ENCODE peak calls at places on chromosomes 6 and 20, in four cellular contexts. Y, E, Q and C are unnamed samples.

GRCh38 chr20:20079102-20079784 is 26.9 kb downstream of the CFAP61 start:
- DNase-seq in Y (no peak), E (no peak), Q (no peak), C (no peak)

GRCh38 chr6:127195833-127196232 is 70.8 kb upstream of the RNF146 start:
- DNase-seq in Y (no peak), E (no peak), Q (no peak), C (no peak)

GRCh38 chr6:170227521-170227983 is 63.3 kb downstream of the DLL1 start:
- DNase-seq in Y (no peak), E (peak; percentile 71), Q (no peak), C (no peak)

GRCh38 chr6:73521351-73522254 is 771 bp upstream of the EEF1A1 start:
- DNase-seq in Y (no peak), E (peak; percentile 91), Q (peak; percentile 90), C (no peak)

GRCh38 chr6:75524322-75524972 is 30.8 kb upstream of the FILIP1 start:
- DNase-seq in Y (peak; percentile 48), E (no peak), Q (no peak), C (no peak)

GRCh38 chr6:39688494-39688893 is 36.7 kb downstream of the KIF6 start:
- DNase-seq in Y (no peak), E (no peak), Q (no peak), C (no peak)

GRCh38 chr6:75402296-75402695 is 91.3 kb downstream of the FILIP1 start:
- DNase-seq in Y (no peak), E (no peak), Q (no peak), C (no peak)

GRCh38 chr6:129893513-129894098 is 32.5 kb upstream of the TMEM244 start:
- DNase-seq in Y (no peak), E (no peak), Q (no peak), C (no peak)

GRCh38 chr6:29005183-29005885 is at the start of gene ZNF311:
- DNase-seq in Y (no peak), E (no peak), Q (no peak), C (no peak)

GRCh38 chr6:126618639-126619331 is 278.9 kb downstream of the CENPW start:
- DNase-seq in Y (no peak), E (no peak), Q (no peak), C (no peak)

GRCh38 chr20:9518776-9519175 is 4.4 kb downstream of the LAMP5 start:
- DNase-seq in Y (no peak), E (no peak), Q (no peak), C (no peak)

GRCh38 chr20:9515761-9516657 is 1.6 kb downstream of the LAMP5 start:
- DNase-seq in Y (no peak), E (peak; percentile 67), Q (peak; percentile 78), C (peak; percentile 13)

GRCh38 chr20:9516658-9516987 is 2.2 kb downstream of the LAMP5 start:
- DNase-seq in Y (no peak), E (no peak), Q (no peak), C (no peak)

GRCh38 chr20:9517297-9518134 is 3.1 kb downstream of the LAMP5 start:
- DNase-seq in Y (no peak), E (no peak), Q (no peak), C (no peak)

DNA sequence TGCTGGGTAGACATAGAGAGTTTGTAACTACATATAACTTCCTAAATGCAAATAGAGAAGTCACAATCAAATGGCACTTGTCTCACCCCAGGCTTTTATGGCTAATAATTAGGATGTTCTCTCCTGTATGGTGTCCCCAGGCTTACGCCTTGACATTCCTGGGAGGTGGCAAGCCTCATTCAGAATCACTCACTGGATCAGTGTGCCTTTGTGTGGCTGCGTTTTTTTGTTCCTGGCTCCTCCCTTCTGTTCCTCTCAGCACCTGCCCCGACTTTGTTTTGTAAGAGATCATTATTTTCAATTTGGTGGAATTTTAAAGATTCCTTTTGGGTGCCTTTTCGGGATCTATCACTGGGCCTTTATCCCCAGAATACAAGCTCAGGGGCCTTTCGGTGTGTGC is 5.7 kb downstream of the LAMP5 start:
- DNase-seq in Y (no peak), E (no peak), Q (no peak), C (no peak)
- H3K27me3 ChIP-seq in Y (peaks cover 9% of the 10 kb centered on the region), E (peaks cover 18% of the 10 kb centered on the region), Q (peaks cover 30% of the 10 kb centered on the region), C (no peaks in the 10 kb centered on the region)

DNA sequence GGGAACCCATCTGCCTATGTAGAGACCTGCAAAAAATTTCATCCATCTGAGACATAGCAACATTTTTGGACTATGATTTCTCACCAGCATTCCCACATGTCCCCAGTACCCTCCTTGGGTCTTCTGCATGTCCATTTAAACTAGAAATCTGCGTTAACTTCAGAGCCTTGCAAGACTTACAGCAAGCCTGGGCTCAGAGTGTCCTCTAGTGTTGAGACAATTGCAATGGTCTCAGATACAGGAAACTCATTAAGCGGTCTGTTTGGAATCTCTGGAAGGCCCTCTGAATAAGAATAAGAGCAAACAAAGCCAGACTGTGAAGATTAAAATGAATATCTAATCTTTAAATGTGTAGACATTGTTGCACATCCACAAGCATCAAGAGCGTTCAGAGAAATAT is 20.5 kb upstream of the PI3 start:
- DNase-seq in Y (no peak), E (no peak), Q (no peak), C (no peak)
- TF ChIP-seq CTCF in Y (peak; percentile 19), E (no peak), Q (no peak), C (no peak)

GRCh38 chr20:62980380-62980960 is 26.3 kb downstream of the BHLHE23 start:
- DNase-seq in Y (no peak), E (no peak), Q (no peak), C (no peak)

GRCh38 chr20:62979876-62980373 is 26.8 kb downstream of the BHLHE23 start:
- DNase-seq in Y (no peak), E (no peak), Q (no peak), C (no peak)

GRCh38 chr20:62977613-62978558 is 25.4 kb downstream of the SLC17A9 start:
- DNase-seq in Y (no peak), E (no peak), Q (no peak), C (peak; percentile 86)

GRCh38 chr20:62979310-62979709 is 26.8 kb downstream of the SLC17A9 start:
- DNase-seq in Y (no peak), E (no peak), Q (no peak), C (no peak)

GRCh38 chr20:62978559-62978938 is 26.0 kb downstream of the SLC17A9 start:
- DNase-seq in Y (no peak), E (no peak), Q (no peak), C (no peak)
- H3K27me3 ChIP-seq in Y (no peaks in the 10 kb centered on the region), E (peaks cover 50% of the 10 kb centered on the region), Q (peaks cover 39% of the 10 kb centered on the region), C (peaks cover 2% of the 10 kb centered on the region)

DNA sequence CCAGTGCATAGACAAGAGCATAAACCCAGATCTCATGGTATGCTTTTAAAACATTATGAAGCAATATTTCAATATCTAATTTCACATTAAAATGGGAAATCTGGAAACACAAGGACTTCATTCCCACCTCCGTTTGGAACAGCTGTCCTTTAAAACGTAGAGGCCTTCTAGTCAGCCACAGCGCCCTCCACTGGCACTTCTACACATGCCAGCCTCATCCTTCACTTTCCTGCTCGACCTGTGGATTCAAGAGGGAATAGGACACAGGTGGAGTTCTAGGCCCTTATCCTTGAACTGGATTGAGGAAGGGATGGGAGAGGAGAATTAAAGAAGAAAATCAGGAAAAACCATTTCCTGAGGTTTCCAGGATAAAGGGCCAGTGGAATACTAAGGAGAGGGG is 85.6 kb downstream of the LYRM4 start:
- DNase-seq in Y (no peak), E (no peak), Q (no peak), C (no peak)
- TF ChIP-seq CTCF in Y (peak; percentile 65), E (no peak), Q (no peak), C (peak; percentile 81)

GRCh38 chr20:61927193-61927825 is 138.4 kb downstream of the TAF4 start:
- DNase-seq in Y (no peak), E (peak; percentile 68), Q (no peak), C (no peak)
- H3K27me3 ChIP-seq in Y (no peaks in the 10 kb centered on the region), E (no peaks in the 10 kb centered on the region), Q (no peaks in the 10 kb centered on the region), C (no peaks in the 10 kb centered on the region)

GRCh38 chr6:45226081-45226480 is 102.0 kb upstream of the RUNX2 start:
- DNase-seq in Y (no peak), E (no peak), Q (no peak), C (no peak)
- TF ChIP-seq CTCF in Y (peak; percentile 34), E (no peak), Q (no peak), C (peak; percentile 16)

DNA sequence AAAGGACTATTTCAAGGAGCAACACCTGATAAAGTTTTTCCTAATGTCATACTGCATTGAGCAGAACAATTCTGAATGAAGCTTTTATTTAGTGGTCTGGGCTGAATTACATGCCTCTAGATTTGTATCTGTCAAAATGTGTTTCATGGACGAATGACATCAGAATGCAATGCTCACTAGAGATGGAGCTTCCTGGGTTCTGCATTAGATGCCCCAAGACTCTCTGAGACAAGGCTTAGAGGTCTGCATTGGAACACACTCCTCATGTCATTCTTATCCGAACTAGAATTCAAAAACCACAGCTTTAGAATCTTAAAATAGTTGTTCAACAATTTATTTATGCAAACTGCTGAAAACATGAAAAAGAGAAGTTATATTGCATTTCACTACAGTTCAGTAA is 62.0 kb downstream of the SYNE1 start:
- DNase-seq in Y (no peak), E (no peak), Q (no peak), C (no peak)
- H3K27me3 ChIP-seq in Y (no peaks in the 10 kb centered on the region), E (no peaks in the 10 kb centered on the region), Q (peaks cover 2% of the 10 kb centered on the region), C (no peaks in the 10 kb centered on the region)

GRCh38 chr6:97114645-97115044 is 168.4 kb downstream of the MMS22L start:
- DNase-seq in Y (no peak), E (no peak), Q (no peak), C (no peak)
- TF ChIP-seq CTCF in Y (no peak), E (no peak), Q (no peak), C (no peak)

GRCh38 chr6:27290065-27290849 is 21.8 kb downstream of the POM121L2 start:
- DNase-seq in Y (peak; percentile 97), E (no peak), Q (no peak), C (no peak)

GRCh38 chr6:27293436-27294152 is 18.5 kb downstream of the POM121L2 start:
- DNase-seq in Y (peak; percentile 89), E (no peak), Q (no peak), C (no peak)

GRCh38 chr6:27288136-27289044 is 23.7 kb downstream of the POM121L2 start:
- DNase-seq in Y (no peak), E (no peak), Q (no peak), C (no peak)

GRCh38 chr6:27287751-27288135 is 24.3 kb downstream of the POM121L2 start:
- DNase-seq in Y (no peak), E (no peak), Q (no peak), C (no peak)

DNA sequence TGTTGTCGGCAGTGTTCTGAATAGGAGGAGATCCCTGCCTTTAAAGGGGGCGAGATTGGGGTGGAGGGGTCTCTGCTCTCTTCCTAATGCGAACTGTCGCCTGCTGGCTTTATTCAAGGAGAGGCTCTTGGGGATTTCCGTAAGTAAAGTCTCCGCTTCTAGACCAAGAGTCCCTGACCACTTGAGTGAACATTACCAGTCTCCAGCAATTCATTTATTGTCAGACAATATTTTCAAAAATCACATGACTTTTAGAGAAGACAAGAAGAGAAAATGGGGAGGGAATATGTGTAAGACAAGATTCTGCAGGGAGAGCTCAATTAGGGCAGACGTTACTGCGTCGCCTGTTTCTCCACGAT is 21.2 kb downstream of the POM121L2 start:
- DNase-seq in Y (no peak), E (no peak), Q (no peak), C (no peak)
- H3K27me3 ChIP-seq in Y (no peaks in the 10 kb centered on the region), E (peaks cover 95% of the 10 kb centered on the region), Q (peaks cover 5% of the 10 kb centered on the region), C (no peaks in the 10 kb centered on the region)

GRCh38 chr6:150600302-150601017 is 775 bp downstream of the PLEKHG1 start:
- DNase-seq in Y (peak; percentile 8), E (peak; percentile 83), Q (no peak), C (peak; percentile 70)
- TF ChIP-seq CTCF in Y (peak; percentile 75), E (peak; percentile 39), Q (no peak), C (peak; percentile 60)